ENCODE peak calls at places on chromosome 15, in nine cellular contexts. One of them, this sample, is unnamed.

GRCh38 chr15:80950291-80951078 is 39.1 kb downstream of the MESD start:
- DNase-seq in fibroblast of lung: no peak
- DNase-seq in left colon: no peak
- DNase-seq in small intestine: no peak
- DNase-seq in colonic mucosa: no peak
- DNase-seq in fibroblast of mammary gland: no peak
- DNase-seq in RKO: no peak
- DNase-seq in stimulated activated CD8-positive, alpha-beta memory T cell treated with anti-CD3 and anti-CD28 coated beads, Interleukin-7, amount 100 ng/mL, for 1 hour: no peak
- DNase-seq in effector CD4-positive, alpha-beta T cell: no peak
- DNase-seq in this sample: no peak

GRCh38 chr15:51680316-51680715 is 987 bp upstream of the SCG3 start:
- DNase-seq in left colon: no peak
- DNase-seq in stimulated activated CD8-positive, alpha-beta memory T cell treated with anti-CD3 and anti-CD28 coated beads, Interleukin-7, amount 100 ng/mL, for 1 hour: no peak
- DNase-seq in effector CD4-positive, alpha-beta T cell: no peak
- DNase-seq in colonic mucosa: no peak
- DNase-seq in fibroblast of lung: no peak
- DNase-seq in fibroblast of mammary gland: no peak
- DNase-seq in RKO: no peak
- DNase-seq in small intestine: no peak
- DNase-seq in this sample: no peak

GRCh38 chr15:68578960-68579935 is at the start of gene CORO2B:
- DNase-seq in RKO: peak
- DNase-seq in colonic mucosa: no peak
- DNase-seq in small intestine: no peak
- DNase-seq in left colon: no peak
- DNase-seq in effector CD4-positive, alpha-beta T cell: no peak
- DNase-seq in fibroblast of mammary gland: peak
- DNase-seq in stimulated activated CD8-positive, alpha-beta memory T cell treated with anti-CD3 and anti-CD28 coated beads, Interleukin-7, amount 100 ng/mL, for 1 hour: no peak
- DNase-seq in fibroblast of lung: peak
- DNase-seq in this sample: peak

GRCh38 chr15:96473556-96473955 is 143.1 kb downstream of the NR2F2 start:
- DNase-seq in effector CD4-positive, alpha-beta T cell: no peak
- DNase-seq in RKO: no peak
- DNase-seq in fibroblast of lung: no peak
- DNase-seq in fibroblast of mammary gland: no peak
- DNase-seq in colonic mucosa: no peak
- DNase-seq in small intestine: no peak
- DNase-seq in left colon: no peak
- DNase-seq in stimulated activated CD8-positive, alpha-beta memory T cell treated with anti-CD3 and anti-CD28 coated beads, Interleukin-7, amount 100 ng/mL, for 1 hour: no peak
- DNase-seq in this sample: no peak

GRCh38 chr15:57502116-57502515 is 89.6 kb upstream of the MYZAP start:
- DNase-seq in fibroblast of mammary gland: no peak
- DNase-seq in fibroblast of lung: no peak
- DNase-seq in RKO: no peak
- DNase-seq in left colon: no peak
- DNase-seq in stimulated activated CD8-positive, alpha-beta memory T cell treated with anti-CD3 and anti-CD28 coated beads, Interleukin-7, amount 100 ng/mL, for 1 hour: no peak
- DNase-seq in small intestine: no peak
- DNase-seq in effector CD4-positive, alpha-beta T cell: no peak
- DNase-seq in colonic mucosa: no peak
- DNase-seq in this sample: no peak

GRCh38 chr15:73617310-73617709 is 15.9 kb downstream of the NPTN start:
- DNase-seq in stimulated activated CD8-positive, alpha-beta memory T cell treated with anti-CD3 and anti-CD28 coated beads, Interleukin-7, amount 100 ng/mL, for 1 hour: no peak
- DNase-seq in colonic mucosa: no peak
- DNase-seq in effector CD4-positive, alpha-beta T cell: no peak
- DNase-seq in left colon: no peak
- DNase-seq in small intestine: no peak
- DNase-seq in fibroblast of lung: no peak
- DNase-seq in fibroblast of mammary gland: no peak
- DNase-seq in RKO: no peak
- DNase-seq in this sample: no peak

GRCh38 chr15:89947338-89947829 is 34.6 kb upstream of the ARPIN start:
- DNase-seq in RKO: no peak
- DNase-seq in fibroblast of lung: no peak
- DNase-seq in fibroblast of mammary gland: no peak
- DNase-seq in stimulated activated CD8-positive, alpha-beta memory T cell treated with anti-CD3 and anti-CD28 coated beads, Interleukin-7, amount 100 ng/mL, for 1 hour: no peak
- DNase-seq in small intestine: peak
- DNase-seq in effector CD4-positive, alpha-beta T cell: no peak
- DNase-seq in left colon: no peak
- DNase-seq in colonic mucosa: peak
- DNase-seq in this sample: no peak

GRCh38 chr15:93566777-93567176 is 477.8 kb upstream of the RGMA start:
- DNase-seq in left colon: no peak
- DNase-seq in small intestine: no peak
- DNase-seq in colonic mucosa: no peak
- DNase-seq in RKO: peak
- DNase-seq in effector CD4-positive, alpha-beta T cell: no peak
- DNase-seq in stimulated activated CD8-positive, alpha-beta memory T cell treated with anti-CD3 and anti-CD28 coated beads, Interleukin-7, amount 100 ng/mL, for 1 hour: no peak
- DNase-seq in fibroblast of mammary gland: peak
- DNase-seq in fibroblast of lung: no peak
- DNase-seq in this sample: no peak

GRCh38 chr15:57611938-57612337 is 20.2 kb downstream of the MYZAP start:
- DNase-seq in RKO: peak
- DNase-seq in effector CD4-positive, alpha-beta T cell: no peak
- DNase-seq in fibroblast of mammary gland: peak
- DNase-seq in colonic mucosa: peak
- DNase-seq in fibroblast of lung: peak
- DNase-seq in stimulated activated CD8-positive, alpha-beta memory T cell treated with anti-CD3 and anti-CD28 coated beads, Interleukin-7, amount 100 ng/mL, for 1 hour: no peak
- DNase-seq in small intestine: peak
- DNase-seq in left colon: peak
- DNase-seq in this sample: peak

GRCh38 chr15:62306851-62307504 is 141.9 kb upstream of the C2CD4B start:
- DNase-seq in left colon: peak
- DNase-seq in fibroblast of lung: peak
- DNase-seq in stimulated activated CD8-positive, alpha-beta memory T cell treated with anti-CD3 and anti-CD28 coated beads, Interleukin-7, amount 100 ng/mL, for 1 hour: no peak
- DNase-seq in effector CD4-positive, alpha-beta T cell: no peak
- DNase-seq in colonic mucosa: peak
- DNase-seq in small intestine: peak
- DNase-seq in fibroblast of mammary gland: peak
- DNase-seq in RKO: peak
- DNase-seq in this sample: peak

GRCh38 chr15:90481023-90481422 is 48.7 kb upstream of the CRTC3 start:
- DNase-seq in effector CD4-positive, alpha-beta T cell: no peak
- DNase-seq in small intestine: peak
- DNase-seq in colonic mucosa: no peak
- DNase-seq in RKO: no peak
- DNase-seq in fibroblast of lung: no peak
- DNase-seq in fibroblast of mammary gland: no peak
- DNase-seq in stimulated activated CD8-positive, alpha-beta memory T cell treated with anti-CD3 and anti-CD28 coated beads, Interleukin-7, amount 100 ng/mL, for 1 hour: no peak
- DNase-seq in left colon: no peak
- DNase-seq in this sample: no peak

GRCh38 chr15:92621972-92622533 is 33.5 kb downstream of the FAM174B start:
- DNase-seq in effector CD4-positive, alpha-beta T cell: no peak
- DNase-seq in small intestine: no peak
- DNase-seq in fibroblast of lung: no peak
- DNase-seq in RKO: no peak
- DNase-seq in fibroblast of mammary gland: no peak
- DNase-seq in colonic mucosa: no peak
- DNase-seq in stimulated activated CD8-positive, alpha-beta memory T cell treated with anti-CD3 and anti-CD28 coated beads, Interleukin-7, amount 100 ng/mL, for 1 hour: no peak
- DNase-seq in left colon: no peak
- DNase-seq in this sample: no peak

GRCh38 chr15:59160880-59161593 is 45.6 kb upstream of the LDHAL6B start:
- DNase-seq in effector CD4-positive, alpha-beta T cell: no peak
- DNase-seq in RKO: no peak
- DNase-seq in colonic mucosa: no peak
- DNase-seq in small intestine: no peak
- DNase-seq in fibroblast of mammary gland: no peak
- DNase-seq in stimulated activated CD8-positive, alpha-beta memory T cell treated with anti-CD3 and anti-CD28 coated beads, Interleukin-7, amount 100 ng/mL, for 1 hour: no peak
- DNase-seq in fibroblast of lung: peak
- DNase-seq in left colon: no peak
- DNase-seq in this sample: no peak

GRCh38 chr15:77542491-77543001 is 90.2 kb downstream of the LINGO1 start:
- DNase-seq in small intestine: no peak
- DNase-seq in RKO: peak
- DNase-seq in fibroblast of lung: no peak
- DNase-seq in left colon: no peak
- DNase-seq in effector CD4-positive, alpha-beta T cell: no peak
- DNase-seq in fibroblast of mammary gland: peak
- DNase-seq in stimulated activated CD8-positive, alpha-beta memory T cell treated with anti-CD3 and anti-CD28 coated beads, Interleukin-7, amount 100 ng/mL, for 1 hour: no peak
- DNase-seq in colonic mucosa: no peak
- DNase-seq in this sample: no peak

GRCh38 chr15:62782100-62782791 is 260.3 kb upstream of the TPM1 start:
- DNase-seq in small intestine: peak
- DNase-seq in fibroblast of mammary gland: peak
- DNase-seq in colonic mucosa: peak
- DNase-seq in effector CD4-positive, alpha-beta T cell: no peak
- DNase-seq in left colon: peak
- DNase-seq in fibroblast of lung: peak
- DNase-seq in stimulated activated CD8-positive, alpha-beta memory T cell treated with anti-CD3 and anti-CD28 coated beads, Interleukin-7, amount 100 ng/mL, for 1 hour: no peak
- DNase-seq in RKO: peak
- DNase-seq in this sample: peak

GRCh38 chr15:77650285-77650684 is 17.6 kb upstream of the LINGO1 start:
- DNase-seq in fibroblast of mammary gland: peak
- DNase-seq in stimulated activated CD8-positive, alpha-beta memory T cell treated with anti-CD3 and anti-CD28 coated beads, Interleukin-7, amount 100 ng/mL, for 1 hour: no peak
- DNase-seq in left colon: no peak
- DNase-seq in RKO: no peak
- DNase-seq in effector CD4-positive, alpha-beta T cell: no peak
- DNase-seq in colonic mucosa: no peak
- DNase-seq in small intestine: no peak
- DNase-seq in fibroblast of lung: no peak
- DNase-seq in this sample: no peak

GRCh38 chr15:98899266-98900021 is 108.1 kb downstream of the PGPEP1L start:
- DNase-seq in colonic mucosa: no peak
- DNase-seq in RKO: no peak
- DNase-seq in stimulated activated CD8-positive, alpha-beta memory T cell treated with anti-CD3 and anti-CD28 coated beads, Interleukin-7, amount 100 ng/mL, for 1 hour: no peak
- DNase-seq in fibroblast of lung: no peak
- DNase-seq in fibroblast of mammary gland: no peak
- DNase-seq in effector CD4-positive, alpha-beta T cell: no peak
- DNase-seq in left colon: no peak
- DNase-seq in small intestine: no peak
- DNase-seq in this sample: no peak

GRCh38 chr15:70054366-70054765 is 43.4 kb downstream of the TLE3 start:
- DNase-seq in left colon: no peak
- DNase-seq in effector CD4-positive, alpha-beta T cell: no peak
- DNase-seq in stimulated activated CD8-positive, alpha-beta memory T cell treated with anti-CD3 and anti-CD28 coated beads, Interleukin-7, amount 100 ng/mL, for 1 hour: no peak
- DNase-seq in small intestine: no peak
- DNase-seq in colonic mucosa: no peak
- DNase-seq in RKO: no peak
- DNase-seq in fibroblast of lung: no peak
- DNase-seq in fibroblast of mammary gland: no peak
- DNase-seq in this sample: no peak

GRCh38 chr15:58261368-58261767 is 123.2 kb downstream of the AQP9 start:
- DNase-seq in stimulated activated CD8-positive, alpha-beta memory T cell treated with anti-CD3 and anti-CD28 coated beads, Interleukin-7, amount 100 ng/mL, for 1 hour: no peak
- DNase-seq in effector CD4-positive, alpha-beta T cell: no peak
- DNase-seq in fibroblast of lung: no peak
- DNase-seq in colonic mucosa: no peak
- DNase-seq in fibroblast of mammary gland: no peak
- DNase-seq in small intestine: no peak
- DNase-seq in RKO: no peak
- DNase-seq in left colon: no peak
- DNase-seq in this sample: no peak

GRCh38 chr15:78007965-78008886 is 69.3 kb downstream of the TBC1D2B start:
- DNase-seq in fibroblast of lung: peak
- DNase-seq in small intestine: no peak
- DNase-seq in stimulated activated CD8-positive, alpha-beta memory T cell treated with anti-CD3 and anti-CD28 coated beads, Interleukin-7, amount 100 ng/mL, for 1 hour: no peak
- DNase-seq in colonic mucosa: peak
- DNase-seq in left colon: peak
- DNase-seq in RKO: no peak
- DNase-seq in effector CD4-positive, alpha-beta T cell: no peak
- DNase-seq in fibroblast of mammary gland: peak
- DNase-seq in this sample: peak

This sample was measured in fibroblast of gingiva.